ENCODE peak calls at places on chromosomes 6 and 20, in five cellular contexts. V is lung, G is AG04449, X is suprapubic skin, Y is kidney epithelial cell. H is an unnamed sample.

GRCh38 chr6:79810153-79810806 is 137.1 kb downstream of the ELOVL4 start:
- DNase-seq in G (no peak), Y (no peak), X (no peak), V (no peak), H (no peak)

GRCh38 chr6:65671922-65672321 is 35.1 kb downstream of the EYS start:
- DNase-seq in X (no peak), G (no peak), V (no peak), Y (no peak), H (no peak)

GRCh38 chr6:67683960-67684359 is 951.1 kb upstream of the ADGRB3 start:
- DNase-seq in V (no peak), Y (peak; percentile 35), G (no peak), X (no peak), H (peak; percentile 64)

GRCh38 chr6:35427851-35428321 is 24.3 kb upstream of the FANCE start:
- DNase-seq in G (peak; percentile 56), Y (no peak), V (no peak), X (no peak), H (no peak)

GRCh38 chr6:57193177-57193576 is 21.1 kb downstream of the BAG2 start:
- DNase-seq in Y (no peak), X (no peak), G (no peak), V (no peak), H (no peak)

GRCh38 chr6:50791900-50792508 is 26.7 kb upstream of the TFAP2B start:
- DNase-seq in X (no peak), G (no peak), Y (peak; percentile 7), V (no peak), H (peak; percentile 13)

GRCh38 chr6:41055149-41055548 is 2.1 kb downstream of the APOBEC2 start:
- DNase-seq in Y (no peak), X (no peak), V (no peak), G (no peak), H (no peak)

GRCh38 chr6:108805611-108806181 is 42.5 kb upstream of the ARMC2 start:
- DNase-seq in G (no peak), Y (no peak), X (no peak), V (no peak), H (no peak)

GRCh38 chr6:89067796-89068195 is 12.8 kb upstream of the PNRC1 start:
- DNase-seq in V (no peak), G (no peak), Y (no peak), X (no peak), H (no peak)

GRCh38 chr6:106087548-106088325 is 1.6 kb downstream of the PRDM1 start:
- DNase-seq in V (no peak), G (no peak), Y (peak; percentile 59), X (no peak), H (no peak)

GRCh38 chr6:141464490-141464889 is 668.2 kb upstream of the GJE1 start:
- DNase-seq in X (no peak), G (no peak), V (no peak), Y (peak; percentile 61), H (peak; percentile 76)

GRCh38 chr6:16623733-16624132 is 137.5 kb downstream of the ATXN1 start:
- DNase-seq in Y (no peak), G (no peak), X (no peak), V (no peak), H (no peak)

GRCh38 chr6:150641398-150642139 is 41.9 kb downstream of the PLEKHG1 start:
- DNase-seq in X (no peak), V (no peak), Y (no peak), G (no peak), H (peak; percentile 4)

GRCh38 chr20:19834783-19835182 is 76.7 kb downstream of the RIN2 start:
- DNase-seq in G (no peak), X (no peak), V (no peak), Y (no peak), H (no peak)

GRCh38 chr6:135087403-135087802 is 32.8 kb upstream of the HBS1L start:
- DNase-seq in X (no peak), V (no peak), Y (no peak), G (no peak), H (no peak)

GRCh38 chr6:117866561-117866960 is 40.5 kb upstream of the SLC35F1 start:
- DNase-seq in G (no peak), Y (no peak), X (no peak), V (no peak), H (no peak)

GRCh38 chr6:126631343-126631742 is 291.4 kb downstream of the CENPW start:
- DNase-seq in G (no peak), V (no peak), Y (no peak), X (no peak), H (no peak)

GRCh38 chr20:32007787-32008616 is 2.2 kb upstream of the CCM2L start:
- DNase-seq in G (no peak), X (no peak), V (peak; percentile 45), Y (no peak), H (no peak)

GRCh38 chr20:61731363-61732181 is 334.1 kb downstream of the TAF4 start:
- DNase-seq in X (no peak), Y (no peak), V (no peak), G (no peak), H (no peak)

GRCh38 chr6:126066068-126067048 is 80.0 kb downstream of the TRMT11 start:
- DNase-seq in G (no peak), Y (no peak), V (no peak), X (no peak), H (no peak)

DNA sequence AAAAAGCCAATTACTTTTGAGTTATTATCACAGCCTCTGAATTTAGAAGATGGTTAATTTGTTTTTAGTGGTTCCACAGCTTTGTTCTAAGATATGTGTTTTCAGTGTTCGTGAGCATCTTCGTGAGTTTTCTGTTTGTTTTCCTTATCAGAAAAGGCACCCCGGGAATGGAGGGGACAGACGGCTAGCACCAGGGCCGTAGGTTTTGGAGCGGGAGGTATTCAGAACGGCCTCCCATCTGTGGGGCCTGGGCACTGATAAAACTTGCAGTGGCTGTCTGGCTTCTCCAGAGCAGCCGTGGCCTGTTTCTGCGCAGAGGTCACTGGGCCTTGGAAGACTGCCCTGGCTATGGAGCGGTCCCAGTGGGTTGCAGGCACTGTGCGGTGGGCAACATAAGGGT is 215.2 kb downstream of the ARID1B start:
- DNase-seq in X (no peak), Y (no peak), V (no peak), G (no peak), H (no peak)
- TF ChIP-seq CTCF in X (no peak), Y (no peak), V (no peak), G (no peak), H (no peak)

DNA sequence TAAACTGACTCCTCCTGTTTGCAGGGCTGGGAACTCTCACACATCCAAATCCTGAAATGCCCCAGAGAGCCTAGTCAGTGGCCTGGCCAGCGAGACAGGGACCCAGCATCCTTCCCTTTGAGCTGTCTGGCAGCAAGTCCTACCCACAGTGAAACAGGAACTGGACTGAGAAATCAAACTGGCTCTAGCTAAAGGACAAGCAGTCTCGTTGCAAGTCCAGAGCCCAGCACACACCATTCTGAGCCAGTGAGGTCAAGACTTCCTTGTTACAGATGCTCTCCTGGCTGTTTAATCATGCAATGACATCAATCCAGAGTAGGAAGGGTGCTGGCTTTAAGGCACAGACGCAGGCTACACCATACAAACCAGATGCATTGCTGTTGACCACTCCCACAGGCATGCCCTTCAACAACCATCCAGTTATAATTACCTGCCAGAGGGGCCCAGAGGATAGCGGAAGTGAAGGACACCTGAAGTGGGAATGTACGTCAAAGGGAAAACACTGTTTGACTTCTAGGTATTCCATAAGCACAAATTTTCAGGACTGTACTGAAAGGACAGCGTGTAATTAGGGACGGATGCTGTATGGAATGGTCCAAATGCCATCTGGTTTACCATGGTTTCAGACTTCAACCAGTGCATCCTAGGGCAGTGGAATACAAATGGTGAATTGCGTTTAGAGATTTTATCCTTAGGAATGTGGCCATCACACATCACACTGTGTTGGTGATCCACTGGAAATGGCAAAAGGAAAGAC is 114.4 kb downstream of the SLC23A2 start:
- DNase-seq in V (no peak), Y (no peak), X (peak; percentile 54), G (no peak), H (no peak)
- H3K4me3 ChIP-seq in V (no peak overlapping the region), Y (no peak overlapping the region), X (no peak overlapping the region), G (no peak overlapping the region), H (no peak overlapping the region)

DNA sequence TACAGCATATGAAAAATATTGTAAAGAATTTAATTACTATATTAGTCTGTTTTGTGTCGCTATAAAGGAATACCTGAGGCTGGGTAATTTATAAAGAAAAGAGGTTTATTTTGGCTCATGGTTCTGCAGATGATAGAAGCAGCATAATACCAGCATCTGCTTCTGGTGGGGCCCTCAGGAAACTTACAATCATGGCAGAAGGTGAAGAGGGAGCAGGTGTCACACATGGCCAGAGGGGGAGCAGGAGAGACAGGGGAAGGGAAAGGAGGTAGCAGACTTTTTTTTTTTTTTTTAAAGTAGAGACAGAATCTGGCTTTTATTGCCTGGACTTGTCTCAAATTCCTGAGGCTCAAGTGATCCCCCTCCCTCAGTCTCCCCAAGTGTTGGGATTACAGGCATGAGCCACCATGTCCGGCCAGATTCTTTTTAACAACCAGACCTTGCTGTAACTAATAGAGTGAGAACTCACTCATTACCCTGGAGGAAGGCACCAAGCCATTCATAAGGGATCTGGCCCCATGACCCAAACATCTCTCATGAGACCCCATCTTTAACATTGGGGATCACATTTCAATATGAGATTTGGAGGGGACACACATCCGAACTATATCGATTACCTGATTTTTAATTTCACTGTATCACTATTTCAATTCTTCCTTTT is 64.6 kb downstream of the MAN1A1 start:
- DNase-seq in V (no peak), X (no peak), Y (no peak), G (no peak), H (no peak)
- TF ChIP-seq CTCF in V (no peak), X (no peak), Y (peak; percentile 29), G (no peak), H (peak; percentile 61)

DNA sequence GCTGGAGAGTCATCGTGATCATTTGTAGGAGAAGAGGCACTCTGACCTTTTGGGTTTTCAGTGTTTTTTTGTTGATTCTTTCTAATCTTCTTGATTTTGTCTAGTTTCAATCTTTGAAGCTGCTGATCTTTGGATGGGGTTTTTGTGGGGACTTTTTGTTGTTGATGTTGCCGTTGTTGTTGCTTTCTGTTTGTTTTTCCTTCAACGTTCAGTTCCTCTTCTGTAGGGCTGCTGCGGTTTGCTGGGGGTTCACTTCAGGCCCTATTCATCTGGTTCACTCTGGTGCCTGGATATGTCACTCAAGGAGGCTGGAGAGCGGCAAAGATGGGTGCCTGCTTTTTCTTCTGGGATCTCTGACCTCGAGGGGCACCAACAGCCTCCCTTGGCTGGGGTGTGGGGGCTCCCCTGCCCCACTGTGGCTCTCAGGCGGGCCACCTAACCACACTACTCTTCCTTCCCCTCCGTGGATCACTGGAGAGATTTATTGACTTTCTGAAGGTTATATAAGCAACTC is 21.5 kb upstream of the TMEM244 start:
- DNase-seq in V (no peak), Y (no peak), X (no peak), G (no peak), H (no peak)
- H3K4me3 ChIP-seq in V (no peak overlapping the region), Y (no peak overlapping the region), X (no peak overlapping the region), G (no peak overlapping the region), H (no peak overlapping the region)

GRCh38 chr6:6788394-6789020 is 200.0 kb downstream of the LY86 start:
- DNase-seq in X (no peak), Y (no peak), V (no peak), G (no peak), H (no peak)
- TF ChIP-seq CTCF in X (no peak), Y (peak; percentile 38), V (no peak), G (no peak), H (peak; percentile 63)

DNA sequence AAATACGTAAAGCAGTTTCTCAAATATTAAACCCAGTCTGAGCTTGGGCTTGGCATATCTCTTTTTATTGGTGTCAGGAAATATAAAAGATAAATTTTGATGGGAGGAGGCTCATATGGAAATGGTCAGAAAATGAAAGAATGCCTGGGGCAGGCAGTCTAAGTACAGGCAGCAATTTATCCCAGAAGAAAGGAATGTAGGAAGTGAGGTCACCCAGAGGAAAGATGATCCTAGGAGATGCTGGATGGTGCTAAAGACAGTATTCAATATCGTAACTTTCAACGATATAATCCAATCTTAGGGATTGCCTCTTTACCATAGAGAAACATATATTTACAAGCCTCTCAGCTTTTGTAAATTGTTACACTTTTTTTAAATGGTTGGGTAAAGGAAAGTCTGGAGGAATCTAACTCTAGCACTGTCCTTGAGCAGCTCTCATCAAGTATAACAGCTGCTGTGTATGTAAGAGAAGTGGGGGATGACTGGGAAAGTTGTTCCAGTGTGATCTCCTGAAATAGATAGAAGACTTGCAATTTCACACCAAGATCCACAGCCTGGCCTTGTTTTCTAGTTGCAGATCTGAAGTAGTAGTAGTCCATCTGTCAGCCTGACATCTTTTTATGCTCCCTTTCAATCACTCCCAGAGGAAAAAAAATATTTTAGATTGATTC is 256.9 kb upstream of the SASH1 start:
- DNase-seq in Y (no peak), X (no peak), G (no peak), V (no peak), H (no peak)
- H3K4me3 ChIP-seq in Y (no peak overlapping the region), X (no peak overlapping the region), G (no peak overlapping the region), V (no peak overlapping the region), H (no peak overlapping the region)

H was measured in epithelial cell of proximal tubule.